ENCODE peak calls at places on chromosomes 13 and 19, in eight cellular contexts. C is cardiac muscle cell; F is neural progenitor cell; K is psoas muscle; S is tibial nerve; X is right atrium auricular region; G is right lobe of liver; N is CD8-positive, alpha-beta T cell. D is an unnamed sample.
A peak's percentile ranks its signal among the peaks of the same experiment; 100 is the strongest.

GRCh38 chr13:106680796-106681482 is 113.0 kb upstream of the ARGLU1 start:
- DNase-seq in S (no peak), G (no peak), X (no peak), N (no peak), F (peak; percentile 94), C (no peak), K (no peak), D (peak; percentile 66)

GRCh38 chr19:11505504-11506100 is at the start of gene ZNF653:
- DNase-seq in S (peak; percentile 88), C (peak; percentile 97), K (peak; percentile 97), G (peak; percentile 95), X (peak; percentile 95), N (peak; percentile 95), F (peak; percentile 99), D (peak; percentile 98)

GRCh38 chr13:58855283-58855682 is 1223.7 kb downstream of the PCDH17 start:
- DNase-seq in X (no peak), S (no peak), C (no peak), K (no peak), F (no peak), G (no peak), N (no peak), D (no peak)

GRCh38 chr19:4208385-4209094 is 20.8 kb upstream of the EBI3 start:
- DNase-seq in C (no peak), X (no peak), S (no peak), G (no peak), K (no peak), F (peak; percentile 54), N (no peak), D (peak; percentile 82)

GRCh38 chr13:58823701-58824100 is 1192.2 kb downstream of the PCDH17 start:
- DNase-seq in G (no peak), X (no peak), N (no peak), K (no peak), C (no peak), F (no peak), S (no peak), D (no peak)

GRCh38 chr19:33132425-33132824 is 511 bp downstream of the WDR88 start:
- DNase-seq in C (no peak), G (no peak), S (no peak), X (no peak), N (no peak), F (peak; percentile 18), K (no peak), D (peak; percentile 86)

GRCh38 chr19:42176649-42176989 is 40.9 kb downstream of the DEDD2 start:
- DNase-seq in C (peak; percentile 67), S (no peak), X (no peak), F (peak; percentile 76), G (no peak), N (no peak), K (no peak), D (peak; percentile 84)

GRCh38 chr13:98923641-98924397 is 54.0 kb downstream of the DOCK9 start:
- DNase-seq in G (no peak), C (no peak), F (peak; percentile 65), N (no peak), K (no peak), S (no peak), X (no peak), D (no peak)

GRCh38 chr19:9032136-9032626 is 22.0 kb upstream of the MUC16 start:
- DNase-seq in G (no peak), C (no peak), X (no peak), K (no peak), F (no peak), S (no peak), N (no peak), D (no peak)

GRCh38 chr19:676007-676342 is 217 bp upstream of the FSTL3 start:
- DNase-seq in S (no peak), C (no peak), G (no peak), F (no peak), N (no peak), K (no peak), X (no peak), D (no peak)

GRCh38 chr19:678791-679388 is 2.7 kb downstream of the FSTL3 start:
- DNase-seq in X (no peak), C (no peak), N (no peak), G (no peak), F (no peak), S (no peak), K (no peak), D (peak; percentile 70)

GRCh38 chr19:676343-677105 is at the start of gene FSTL3:
- DNase-seq in X (no peak), K (peak; percentile 63), C (peak; percentile 33), N (no peak), G (no peak), F (peak; percentile 52), S (peak; percentile 44), D (peak; percentile 85)

GRCh38 chr19:677201-677600 is 1.0 kb downstream of the FSTL3 start:
- DNase-seq in C (no peak), K (peak; percentile 87), F (no peak), X (peak; percentile 92), G (no peak), S (peak; percentile 73), N (no peak), D (peak; percentile 70)

GRCh38 chr19:677601-678380 is 1.6 kb downstream of the FSTL3 start:
- DNase-seq in S (no peak), X (no peak), C (no peak), N (no peak), G (no peak), K (peak; percentile 56), F (no peak), D (peak; percentile 66)
- H3K4me3 ChIP-seq in S (peak overlapping the region; percentile 90), X (peak overlapping the region; percentile 61), C (no peak overlapping the region), N (no peak overlapping the region), G (no peak overlapping the region), K (peak overlapping the region; percentile 60), F (no peak overlapping the region), D (no peak overlapping the region)

GRCh38 chr19:40666803-40667438 is 23.5 kb downstream of the NUMBL start:
- DNase-seq in K (no peak), C (no peak), F (no peak), X (no peak), S (no peak), N (no peak), G (no peak), D (no peak)

GRCh38 chr19:40668991-40669614 is 21.3 kb downstream of the NUMBL start:
- DNase-seq in K (no peak), G (no peak), F (no peak), C (no peak), N (no peak), S (no peak), X (no peak), D (no peak)

GRCh38 chr19:40671404-40671803 is 19.0 kb downstream of the NUMBL start:
- DNase-seq in C (no peak), F (no peak), S (no peak), X (no peak), G (no peak), K (peak; percentile 61), N (no peak), D (no peak)

GRCh38 chr19:40663712-40664692 is 26.4 kb downstream of the NUMBL start:
- DNase-seq in S (no peak), C (no peak), K (no peak), F (no peak), X (no peak), N (no peak), G (no peak), D (no peak)

DNA sequence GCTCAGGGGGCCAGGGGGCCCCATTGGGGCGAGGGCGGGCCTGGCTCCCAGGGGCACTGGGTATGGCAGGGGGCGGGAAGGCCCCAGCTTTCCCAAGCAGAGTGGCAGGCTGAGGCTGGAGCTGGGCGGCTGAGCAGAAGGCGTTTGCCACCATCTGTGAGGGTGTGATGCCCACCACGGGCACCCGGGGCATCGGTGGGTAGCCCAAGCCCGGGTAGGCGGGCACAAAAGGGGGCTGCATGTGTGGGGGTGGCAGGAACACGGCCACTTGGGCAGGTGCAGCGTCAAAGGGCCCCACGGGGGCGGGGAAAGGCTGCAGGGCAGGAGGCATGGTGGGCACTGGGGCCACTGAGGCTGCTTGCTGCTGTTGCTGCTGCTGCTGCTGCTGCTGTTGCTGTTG is 22.8 kb downstream of the NUMBL start:
- DNase-seq in C (no peak), X (no peak), N (no peak), K (no peak), S (no peak), G (no peak), F (no peak), D (no peak)
- H3K36me3 ChIP-seq in C (peaks cover 5% of the 10 kb centered on the region), X (peaks cover 52% of the 10 kb centered on the region), N (no peaks in the 10 kb centered on the region), K (no peaks in the 10 kb centered on the region), S (peaks cover 60% of the 10 kb centered on the region), G (no peaks in the 10 kb centered on the region), F (no peaks in the 10 kb centered on the region), D (peaks cover 18% of the 10 kb centered on the region)

DNA sequence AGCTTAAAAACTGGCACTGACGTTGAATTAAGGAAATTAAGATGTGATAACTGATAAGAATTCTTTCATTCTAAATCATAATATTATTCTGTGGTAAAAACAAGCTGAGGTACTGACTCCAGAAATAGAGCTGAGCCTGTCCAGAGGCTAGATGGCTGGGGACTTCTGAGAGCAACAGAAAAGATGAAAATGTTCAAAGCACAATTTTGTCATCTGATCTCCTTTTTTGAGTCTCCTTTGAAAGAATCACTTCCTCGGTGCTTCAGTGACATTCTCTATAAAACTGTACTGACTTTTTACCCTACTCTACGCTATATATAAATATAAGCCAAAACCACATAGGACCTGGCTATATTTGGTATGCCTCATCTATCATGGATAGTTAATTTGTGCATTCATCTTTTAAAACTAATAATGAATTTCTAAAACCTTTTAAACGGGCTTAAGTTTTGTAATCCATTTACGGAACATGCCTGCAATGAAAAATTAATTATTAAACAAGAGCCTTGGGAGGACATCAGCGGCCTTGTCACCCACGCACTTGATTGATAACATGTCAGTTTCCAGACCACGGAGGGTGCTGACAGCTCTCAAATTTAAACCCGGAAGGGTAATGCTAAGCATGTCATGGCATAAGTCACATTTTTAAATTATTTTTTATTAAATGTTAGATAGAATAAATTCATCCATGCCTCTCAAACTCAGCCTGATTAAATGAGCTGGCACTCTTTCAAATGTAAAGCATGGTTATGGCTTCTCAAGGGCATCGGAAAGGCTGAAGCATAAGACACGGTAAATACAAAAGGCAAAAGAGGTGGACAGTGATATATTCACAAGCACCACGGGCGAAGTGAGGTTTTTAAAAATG is 235.4 kb downstream of the PCDH9 start:
- DNase-seq in K (no peak), G (no peak), F (no peak), N (no peak), C (no peak), S (no peak), X (no peak), D (no peak)
- H3K4me3 ChIP-seq in K (peak overlapping the region; percentile 40), G (peak overlapping the region; percentile 40), F (no peak overlapping the region), N (no peak overlapping the region), C (no peak overlapping the region), S (peak overlapping the region; percentile 30), X (peak overlapping the region; percentile 30), D (no peak overlapping the region)

DNA sequence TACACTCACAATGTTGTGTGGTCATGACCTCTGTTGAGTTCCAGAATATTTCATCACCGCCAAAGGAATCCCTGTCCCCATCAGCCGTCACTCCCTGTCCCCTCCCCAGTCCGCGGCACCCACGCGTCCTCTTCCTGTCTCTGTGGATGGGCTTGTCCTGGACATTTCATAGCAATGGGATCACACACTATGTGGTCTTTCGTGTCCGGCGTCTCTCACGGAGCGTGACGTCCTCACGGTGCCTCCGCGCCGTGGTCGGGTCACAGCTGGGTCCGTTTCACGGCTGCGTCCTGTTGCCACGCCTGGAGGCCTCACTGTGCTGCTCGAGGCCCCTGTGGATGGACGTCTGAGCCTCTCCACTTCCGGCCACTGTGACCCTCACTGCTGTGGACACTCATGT is 6.6 kb downstream of the AZU1 start:
- DNase-seq in F (no peak), C (no peak), X (no peak), G (no peak), N (no peak), K (no peak), S (no peak), D (no peak)
- H3K36me3 ChIP-seq in F (no peaks in the 10 kb centered on the region), C (no peaks in the 10 kb centered on the region), X (no peaks in the 10 kb centered on the region), G (no peaks in the 10 kb centered on the region), N (no peaks in the 10 kb centered on the region), K (no peaks in the 10 kb centered on the region), S (no peaks in the 10 kb centered on the region), D (no peaks in the 10 kb centered on the region)